ENCODE peak calls at places on chromosomes 6 and 20, in six cellular contexts. A is right cardiac atrium; B is GM23338; C is CD8-positive, alpha-beta T cell; T is heart left ventricle; H is adrenal gland. D is an unnamed sample.

GRCh38 chr20:36202891-36203338 is 33.4 kb upstream of the AAR2 start:
- DNase-seq in T (peak), C (peak), A (peak), H (peak), B (peak), D (peak)

GRCh38 chr6:111846511-111847409 is 26.5 kb downstream of the FYN start:
- DNase-seq in A (peak), T (peak), B (no peak), H (no peak), C (peak), D (no peak)

GRCh38 chr6:133132583-133132982 is 108.6 kb upstream of the EYA4 start:
- DNase-seq in A (no peak), T (no peak), C (no peak), H (peak), B (peak), D (no peak)

GRCh38 chr6:156781882-156782631 is 4.9 kb downstream of the ARID1B start:
- DNase-seq in A (no peak), C (no peak), B (no peak), T (no peak), H (no peak), D (no peak)

GRCh38 chr6:140858381-140858971 is 1274.2 kb upstream of the GJE1 start:
- DNase-seq in B (no peak), C (no peak), H (no peak), A (no peak), T (no peak), D (no peak)

GRCh38 chr20:2849529-2849928 is 9.0 kb downstream of the VPS16 start:
- DNase-seq in H (no peak), A (no peak), C (no peak), B (no peak), T (no peak), D (no peak)

GRCh38 chr20:6767536-6768227 is at the start of gene BMP2:
- DNase-seq in C (no peak), B (peak), A (peak), H (peak), T (peak), D (peak)

GRCh38 chr6:113776998-113777397 is 80.1 kb upstream of the MARCKS start:
- DNase-seq in B (peak), H (no peak), C (no peak), T (no peak), A (no peak), D (no peak)

GRCh38 chr6:150977276-150977675 is 111.8 kb downstream of the MTHFD1L start:
- DNase-seq in H (no peak), T (no peak), A (no peak), C (no peak), B (no peak), D (no peak)

GRCh38 chr6:161058746-161059145 is 67.2 kb downstream of the MAP3K4 start:
- DNase-seq in C (no peak), A (no peak), H (no peak), T (no peak), B (no peak), D (no peak)

GRCh38 chr20:45630366-45630765 is 718 bp downstream of the WFDC9 start:
- DNase-seq in B (no peak), C (no peak), T (no peak), A (no peak), H (no peak), D (no peak)

GRCh38 chr20:16082051-16082550 is 491.1 kb downstream of the KIF16B start:
- DNase-seq in A (no peak), T (no peak), B (no peak), H (no peak), C (no peak), D (no peak)

GRCh38 chr20:20712004-20712473 is 405 bp downstream of the RALGAPA2 start:
- DNase-seq in T (no peak), H (no peak), B (peak), C (peak), A (no peak), D (no peak)

GRCh38 chr6:402901-403658 is 11.5 kb downstream of the IRF4 start:
- DNase-seq in T (no peak), B (no peak), A (no peak), C (no peak), H (no peak), D (no peak)

GRCh38 chr20:38649275-38649891 is 47.8 kb downstream of the ARHGAP40 start:
- DNase-seq in H (no peak), C (no peak), B (peak), T (no peak), A (no peak), D (no peak)

GRCh38 chr20:38642498-38642897 is 40.9 kb downstream of the ARHGAP40 start:
- DNase-seq in T (no peak), C (no peak), H (no peak), A (no peak), B (no peak), D (no peak)

GRCh38 chr20:38645318-38645717 is 43.7 kb downstream of the ARHGAP40 start:
- DNase-seq in T (no peak), H (no peak), B (no peak), C (no peak), A (no peak), D (no peak)

GRCh38 chr20:38644588-38644987 is 43.0 kb downstream of the ARHGAP40 start:
- DNase-seq in B (no peak), T (no peak), A (no peak), H (no peak), C (no peak), D (no peak)

DNA sequence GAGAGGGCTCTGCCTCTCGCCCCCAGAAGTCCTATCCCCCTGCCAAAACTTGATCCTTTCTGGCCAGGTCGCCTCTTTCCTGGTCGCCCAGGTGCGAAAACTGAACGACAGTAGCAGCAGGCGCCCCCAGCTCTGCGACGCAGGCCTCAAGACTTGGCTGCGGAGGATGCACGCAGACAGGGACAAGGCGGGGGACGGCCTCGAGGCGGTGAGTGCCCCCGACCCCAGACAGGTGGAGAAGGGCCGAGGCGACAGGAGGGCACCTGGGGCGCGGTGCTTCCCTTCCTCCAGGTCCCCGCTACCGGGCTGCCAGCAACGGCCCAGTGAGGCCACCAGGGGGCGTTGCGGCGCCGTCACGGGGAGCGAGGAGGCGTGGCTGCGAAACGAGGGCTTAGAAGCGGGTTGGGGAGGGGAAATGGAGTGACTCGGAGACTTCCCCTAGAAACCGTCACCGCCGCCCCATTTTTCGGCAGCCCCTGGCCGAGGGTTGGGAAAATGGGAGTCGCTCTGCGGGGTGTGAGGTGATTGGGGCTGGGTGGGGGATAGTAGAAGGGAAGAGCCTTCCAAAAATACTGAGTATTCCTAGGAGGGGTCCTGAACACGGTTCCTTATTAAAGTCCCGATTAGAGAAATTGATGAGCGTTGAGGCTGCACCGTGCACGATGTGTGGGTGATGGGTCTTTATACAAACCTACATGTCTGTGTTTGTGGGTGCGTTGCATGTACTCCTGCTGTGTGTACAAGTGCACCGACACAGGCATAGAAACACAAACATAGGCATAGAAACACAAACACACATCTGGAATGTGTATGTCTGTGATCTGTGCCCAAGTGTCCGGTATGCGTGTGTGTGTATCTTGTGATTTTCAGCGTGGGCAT is 44.6 kb downstream of the ARHGAP40 start:
- DNase-seq in T (peak), H (peak), B (peak), C (peak), A (peak), D (peak)
- H3K4me3 ChIP-seq in T (no peak), H (no peak), B (peak), C (peak), A (no peak), D (no peak)

GRCh38 chr6:43737272-43738081 is 32.5 kb upstream of the VEGFA start:
- DNase-seq in T (peak), B (peak), C (no peak), A (peak), H (peak), D (no peak)
- H3K4me3 ChIP-seq in T (no peak), B (no peak), C (no peak), A (no peak), H (no peak), D (no peak)

DNA sequence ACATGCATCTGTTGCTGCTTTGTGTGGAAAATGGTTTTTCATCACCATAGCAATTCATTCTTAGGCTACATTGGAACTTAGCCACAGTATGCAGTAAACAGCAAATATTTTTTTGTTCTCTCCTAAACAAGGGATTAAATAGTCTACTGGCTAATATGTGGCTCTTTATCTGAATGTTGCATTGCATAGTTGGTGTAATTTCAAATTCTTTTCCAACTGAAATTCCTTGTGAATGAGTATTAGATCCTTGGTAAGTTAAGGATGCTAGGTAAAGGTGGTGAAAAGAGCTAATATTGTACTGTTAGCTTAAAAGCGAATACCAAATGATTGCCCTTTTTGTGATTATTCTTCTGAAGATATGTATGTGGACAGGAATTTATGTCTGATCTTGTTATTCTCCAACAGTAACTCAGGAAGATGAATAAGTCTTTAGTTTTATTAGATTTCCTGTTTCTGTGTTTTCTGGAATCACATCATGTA is 968 bp downstream of the MLIP start:
- DNase-seq in B (no peak), A (no peak), T (no peak), C (no peak), H (no peak), D (no peak)
- H3K4me3 ChIP-seq in B (no peak), A (no peak), T (no peak), C (no peak), H (no peak), D (no peak)

GRCh38 chr6:143578054-143578453 is 66.5 kb upstream of the FUCA2 start:
- DNase-seq in T (no peak), H (no peak), B (no peak), A (no peak), C (no peak), D (no peak)

GRCh38 chr6:143575840-143576498 is 64.4 kb upstream of the FUCA2 start:
- DNase-seq in A (no peak), H (no peak), B (no peak), T (no peak), C (no peak), D (no peak)

GRCh38 chr6:143583542-143584330 is 72.2 kb upstream of the FUCA2 start:
- DNase-seq in A (no peak), H (no peak), B (no peak), C (no peak), T (no peak), D (no peak)

GRCh38 chr6:143581835-143582480 is 70.4 kb upstream of the FUCA2 start:
- DNase-seq in A (no peak), C (no peak), H (no peak), B (no peak), T (no peak), D (no peak)

GRCh38 chr6:143579703-143580102 is 68.2 kb upstream of the FUCA2 start:
- DNase-seq in T (no peak), C (no peak), B (no peak), H (peak), A (peak), D (no peak)
- H3K4me3 ChIP-seq in T (no peak), C (no peak), B (no peak), H (no peak), A (no peak), D (no peak)

GRCh38 chr20:9072741-9073310 is 3.9 kb downstream of the PLCB4 start:
- DNase-seq in C (no peak), T (no peak), H (no peak), A (no peak), B (peak), D (no peak)
- H3K4me3 ChIP-seq in C (no peak), T (no peak), H (no peak), A (no peak), B (no peak), D (no peak)

DNA sequence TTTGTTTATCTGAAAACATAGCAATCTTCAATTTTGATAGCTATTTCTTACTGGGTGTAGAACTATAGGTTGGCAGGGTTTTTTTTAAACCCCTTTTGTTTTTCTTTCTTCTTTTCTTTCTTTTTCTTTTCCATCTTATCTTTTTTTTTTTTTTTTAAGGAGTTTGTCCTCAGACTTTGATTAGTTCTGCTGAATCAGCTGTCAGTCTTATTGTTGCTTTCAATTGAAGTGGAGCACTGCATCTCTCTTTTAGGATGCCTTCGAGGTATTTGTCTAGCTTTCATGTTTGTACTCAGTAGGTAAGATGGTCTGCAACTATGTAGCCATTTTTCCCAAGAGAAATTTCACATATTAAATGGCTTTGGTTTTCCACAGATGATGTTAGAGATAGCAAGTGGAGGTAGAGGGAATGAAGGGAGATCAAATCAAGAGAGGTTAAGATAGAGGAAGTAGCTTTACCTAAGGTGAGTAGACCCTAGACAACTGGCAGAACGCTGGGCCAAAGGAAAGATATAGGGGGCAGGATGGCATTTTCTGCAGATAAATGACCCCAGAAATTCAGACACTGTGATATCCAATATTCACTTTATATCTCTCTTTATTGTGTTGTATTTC is 137.1 kb downstream of the BCAS1 start:
- DNase-seq in H (no peak), T (no peak), B (no peak), A (no peak), C (no peak), D (no peak)
- H3K4me3 ChIP-seq in H (no peak), T (no peak), B (no peak), A (no peak), C (no peak), D (no peak)

GRCh38 chr6:158028421-158028820 is 46.8 kb downstream of the SYNJ2 start:
- DNase-seq in H (no peak), T (no peak), A (no peak), C (no peak), B (no peak), D (no peak)

GRCh38 chr6:158027590-158028285 is 46.1 kb downstream of the SYNJ2 start:
- DNase-seq in B (no peak), A (no peak), C (no peak), T (no peak), H (no peak), D (no peak)

GRCh38 chr6:158026901-158027589 is 45.4 kb downstream of the SYNJ2 start:
- DNase-seq in A (no peak), C (no peak), T (no peak), H (no peak), B (no peak), D (no peak)

GRCh38 chr6:158024566-158025297 is 43.1 kb downstream of the SYNJ2 start:
- DNase-seq in B (no peak), A (no peak), C (no peak), H (no peak), T (no peak), D (no peak)

DNA sequence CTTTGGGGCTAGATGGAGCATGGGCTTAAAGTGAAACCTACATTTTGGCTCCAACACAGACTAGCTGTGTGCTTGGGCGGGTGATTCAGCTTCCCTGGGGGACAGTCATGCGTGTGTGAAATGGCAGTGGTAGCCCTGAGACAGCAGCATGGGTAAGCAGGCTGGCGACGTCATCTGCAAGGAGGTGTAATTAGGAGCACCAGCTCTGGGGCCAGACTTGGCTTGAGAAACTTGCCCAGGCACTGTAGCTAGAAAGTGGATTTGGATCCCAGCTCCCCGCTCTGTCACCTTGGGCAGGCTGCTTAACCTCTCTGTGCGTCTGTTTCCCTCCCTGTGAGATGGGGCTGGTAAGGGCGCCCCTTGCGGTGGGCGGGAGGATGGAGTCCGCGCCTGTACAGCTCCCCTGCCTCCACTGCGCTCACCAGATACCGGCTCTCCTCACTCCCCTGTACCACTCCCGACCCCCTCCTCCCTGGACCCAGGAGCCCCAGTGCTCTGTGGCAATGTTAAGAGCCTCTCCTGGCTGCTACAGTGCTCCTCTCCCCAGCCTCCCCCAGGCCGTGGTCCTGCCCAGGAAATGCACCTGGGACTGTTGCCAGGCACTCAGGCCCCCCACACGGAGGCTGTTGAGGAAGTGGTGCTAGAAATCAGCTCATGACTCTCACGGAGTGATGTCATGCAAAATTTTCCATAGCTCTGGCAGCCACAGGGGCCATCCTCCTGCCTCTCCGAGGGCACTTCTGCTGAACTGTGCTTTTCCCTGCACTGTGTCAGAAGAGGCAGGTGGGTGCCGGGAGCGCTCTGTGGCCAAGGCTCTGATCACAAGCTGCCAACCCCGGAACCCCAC is 44.6 kb downstream of the SYNJ2 start:
- DNase-seq in B (peak), H (peak), C (peak), T (peak), A (peak), D (peak)
- H3K4me3 ChIP-seq in B (no peak), H (no peak), C (peak), T (peak), A (no peak), D (no peak)

GRCh38 chr20:64069209-64069613 is 6.2 kb downstream of the TCEA2 start:
- DNase-seq in A (no peak), C (no peak), H (no peak), T (no peak), B (no peak), D (no peak)
- H3K4me3 ChIP-seq in A (no peak), C (no peak), H (no peak), T (no peak), B (no peak), D (no peak)

GRCh38 chr6:27771240-27771639 is 141.0 kb downstream of the OR2B2 start:
- DNase-seq in B (no peak), A (no peak), H (no peak), C (no peak), T (no peak), D (no peak)
- H3K4me3 ChIP-seq in B (peak), A (no peak), H (no peak), C (no peak), T (no peak), D (no peak)

D was measured in ovary.